ENCODE peak calls at places on chromosomes 4 and X, in six cellular contexts. U, K, J, S, N and B are unnamed samples. For H3K9me3 and H3K4me1, the result is how much of the 10 kb centered on the place peaks cover.

GRCh38 chr4:146432065-146432464 is 89.7 kb downstream of the SLC10A7 start:
- DNase-seq in S (no peak), N (no peak), J (no peak), U (no peak), K (no peak), B (no peak)

GRCh38 chrX:63747331-63747730 is 37.7 kb downstream of the ARHGEF9 start:
- DNase-seq in J (no peak), N (no peak), K (no peak), S (no peak), U (no peak), B (no peak)

GRCh38 chr4:113826431-113826830 is 64.9 kb upstream of the CAMK2D start:
- DNase-seq in J (no peak), N (no peak), S (no peak), U (no peak), K (no peak), B (no peak)

GRCh38 chr4:8441499-8442091 is 1.0 kb downstream of the TRMT44 start:
- DNase-seq in K (no peak), N (no peak), S (no peak), U (no peak), J (no peak), B (no peak)

GRCh38 chr4:26410385-26411293 is 79.6 kb downstream of the CCKAR start:
- DNase-seq in N (peak), J (peak), S (no peak), K (no peak), U (no peak), B (no peak)

GRCh38 chrX:129772796-129773431 is 6.8 kb upstream of the SASH3 start:
- DNase-seq in S (peak), N (peak), K (no peak), U (peak), J (no peak), B (peak)

GRCh38 chr4:10085386-10085785 is 31.2 kb downstream of the WDR1 start:
- DNase-seq in U (peak), J (no peak), S (peak), K (no peak), N (no peak), B (peak)

GRCh38 chr4:51965862-51966261 is 54.3 kb downstream of the LRRC66 start:
- DNase-seq in J (no peak), N (no peak), K (no peak), S (no peak), U (no peak), B (no peak)

GRCh38 chrX:18654873-18655836 is 16.8 kb downstream of the RS1 start:
- DNase-seq in N (no peak), U (no peak), S (no peak), J (no peak), K (peak), B (no peak)

GRCh38 chr4:21452931-21453330 is 495.6 kb downstream of the KCNIP4 start:
- DNase-seq in J (no peak), S (no peak), N (no peak), U (no peak), K (no peak), B (no peak)

GRCh38 chrX:27746516-27746915 is 61.3 kb upstream of the MAGEB10 start:
- DNase-seq in U (no peak), K (no peak), J (no peak), S (no peak), N (no peak), B (no peak)

GRCh38 chr4:183335369-183335940 is 13.2 kb upstream of the CLDN24 start:
- DNase-seq in S (no peak), U (no peak), N (no peak), J (no peak), K (no peak), B (no peak)

GRCh38 chrX:76428243-76429130 is 977 bp downstream of the MAGEE1 start:
- DNase-seq in S (no peak), U (peak), J (no peak), K (peak), N (no peak), B (peak)

GRCh38 chrX:121987163-121987562 is 939.8 kb downstream of the GLUD2 start:
- DNase-seq in U (no peak), N (no peak), K (no peak), S (no peak), J (no peak), B (no peak)

GRCh38 chr4:57109530-57109846 is 697 bp downstream of the IGFBP7 start:
- DNase-seq in J (no peak), U (peak), K (no peak), N (no peak), S (no peak), B (no peak)

GRCh38 chr4:95204873-95205272 is 343.9 kb downstream of the UNC5C start:
- DNase-seq in U (no peak), N (no peak), J (no peak), S (no peak), K (peak), B (no peak)

GRCh38 chr4:25882226-25882625 is 19.4 kb upstream of the SEL1L3 start:
- DNase-seq in K (no peak), U (no peak), J (no peak), N (no peak), S (no peak), B (no peak)

GRCh38 chr4:11182031-11182430 is 246.7 kb downstream of the HS3ST1 start:
- DNase-seq in J (no peak), N (no peak), U (no peak), K (no peak), S (no peak), B (no peak)

GRCh38 chr4:98657531-98658286 is 702 bp downstream of the TSPAN5 start:
- DNase-seq in U (peak), K (peak), N (no peak), S (peak), J (peak), B (no peak)

GRCh38 chr4:29082684-29083083 is 1637.5 kb upstream of the PCDH7 start:
- DNase-seq in N (no peak), S (no peak), K (no peak), J (no peak), U (no peak), B (no peak)

GRCh38 chrX:41589634-41590270 is 99.0 kb upstream of the GPR34 start:
- DNase-seq in J (no peak), S (no peak), N (no peak), K (no peak), U (no peak), B (no peak)

GRCh38 chrX:152810403-152810802 is 20.2 kb downstream of the CETN2 start:
- DNase-seq in S (no peak), K (no peak), N (no peak), U (no peak), J (no peak), B (no peak)

GRCh38 chr4:373062-373839 is 35.6 kb downstream of the ZNF141 start:
- DNase-seq in J (no peak), U (no peak), N (no peak), K (no peak), S (no peak), B (no peak)

DNA sequence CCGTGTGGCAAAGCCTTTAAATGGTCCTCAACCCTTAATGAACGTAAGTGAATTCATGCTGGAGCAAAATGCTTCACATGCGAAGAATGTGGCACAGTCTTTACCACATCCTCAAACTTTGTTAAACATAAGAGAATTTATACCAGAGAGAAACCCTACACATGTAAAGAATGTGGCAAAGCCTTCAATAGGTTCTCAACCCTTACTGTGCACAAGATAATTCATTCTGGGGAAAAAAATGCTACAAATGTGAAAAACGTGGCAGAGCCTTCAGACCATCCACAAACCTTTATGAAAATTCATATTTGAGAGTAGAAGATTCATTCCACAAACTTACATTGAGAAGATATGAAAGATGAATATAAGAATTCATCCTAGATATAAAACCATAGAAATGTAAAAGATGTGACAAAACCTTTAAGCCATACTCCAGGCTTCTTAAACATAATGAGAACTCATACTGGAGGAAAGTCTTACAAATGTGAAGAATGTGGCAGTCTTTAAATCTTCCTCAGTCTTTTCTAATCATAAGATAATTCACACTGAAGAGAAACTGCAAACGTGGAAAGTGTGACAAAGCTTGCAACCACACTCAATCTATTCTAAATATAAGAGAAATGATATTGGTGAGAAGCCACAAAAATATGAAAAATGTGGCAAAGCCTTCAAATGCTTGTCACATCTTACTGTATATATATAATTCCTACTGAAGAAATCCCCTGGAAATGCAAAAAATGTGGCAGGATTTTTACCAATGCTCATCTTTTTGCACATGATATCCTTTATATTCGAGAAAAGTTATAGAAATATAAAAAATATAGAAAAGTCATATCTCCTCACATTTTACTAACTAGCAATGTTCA is 36.9 kb downstream of the ZNF141 start:
- DNase-seq in U (no peak), J (no peak), S (no peak), N (no peak), K (no peak), B (no peak)
- H3K9me3 ChIP-seq in U (under half), J (under half), S (half or more), N (half or more), K (half or more), B (half or more)

GRCh38 chrX:44035576-44035975 is 62.4 kb upstream of the NDP start:
- DNase-seq in S (no peak), N (no peak), U (no peak), J (no peak), K (no peak), B (no peak)

GRCh38 chrX:44036336-44036735 is 63.1 kb upstream of the NDP start:
- DNase-seq in U (no peak), S (no peak), N (no peak), K (no peak), J (no peak), B (no peak)

DNA sequence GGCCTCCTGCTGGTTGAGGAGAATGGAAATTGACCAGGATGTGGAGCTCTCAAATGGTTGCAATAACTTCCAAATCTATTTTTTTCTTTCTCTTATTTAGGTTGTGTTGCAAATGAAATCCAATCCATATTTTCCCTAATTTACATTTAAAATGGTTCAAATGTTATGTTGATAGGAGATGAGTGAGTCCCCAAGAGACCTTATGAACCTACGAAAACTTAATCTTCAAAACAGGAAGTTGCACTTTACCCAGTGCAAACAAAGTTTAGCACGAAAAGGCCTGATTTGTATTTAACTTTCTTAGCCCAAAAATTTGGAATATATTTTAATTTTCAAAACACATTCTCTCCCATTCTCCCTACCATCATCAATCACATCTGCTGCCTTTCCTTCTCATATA is 59.3 kb upstream of the NDP start:
- DNase-seq in N (no peak), S (no peak), U (no peak), K (no peak), J (no peak), B (no peak)
- H3K4me1 ChIP-seq in N (under half), S (under half), U (under half), K (under half), J (under half), B (under half)

GRCh38 chr4:27643101-27643500 is 782.5 kb downstream of the STIM2 start:
- DNase-seq in N (no peak), J (no peak), U (no peak), K (no peak), S (no peak), B (no peak)

GRCh38 chr4:27648416-27648815 is 787.8 kb downstream of the STIM2 start:
- DNase-seq in K (no peak), U (no peak), J (no peak), N (no peak), S (no peak), B (no peak)
- H3K9me3 ChIP-seq in K (under half), U (under half), J (under half), N (under half), S (under half), B (under half)

GRCh38 chrX:17377047-17377692 is 2.2 kb downstream of the NHS start:
- DNase-seq in J (peak), U (peak), S (peak), N (no peak), K (peak), B (peak)
- H3K4me1 ChIP-seq in J (under half), U (under half), S (under half), N (under half), K (under half), B (under half)

GRCh38 chr4:120263623-120264022 is 197.0 kb upstream of the MAD2L1 start:
- DNase-seq in U (no peak), S (no peak), K (no peak), N (no peak), J (peak), B (no peak)

GRCh38 chr4:120261117-120261516 is 194.5 kb upstream of the MAD2L1 start:
- DNase-seq in J (no peak), S (no peak), U (no peak), K (no peak), N (no peak), B (no peak)

GRCh38 chr4:120266602-120267001 is 200.0 kb upstream of the MAD2L1 start:
- DNase-seq in K (no peak), N (no peak), S (no peak), J (no peak), U (no peak), B (no peak)
- H3K9me3 ChIP-seq in K (under half), N (under half), S (under half), J (under half), U (under half), B (under half)

GRCh38 chr4:185122681-185123345 is 20.3 kb upstream of the SLC25A4 start:
- DNase-seq in J (no peak), N (no peak), K (no peak), U (no peak), S (no peak), B (no peak)
- H3K4me1 ChIP-seq in J (under half), N (under half), K (under half), U (under half), S (under half), B (under half)